ENCODE peak calls at places on chromosome 19, in eight cellular contexts. M is 8988T, U is NCI-H2081, K is Right ventricle myocardium superior, I is EL, J is HT-29, X is ascending aorta, F is HuH-7. D is an unnamed sample.

GRCh38 chr19:39943586-39943985 is 9.2 kb upstream of the FCGBP start:
- DNase-seq in M (no peak), I (no peak), F (no peak), J (peak; percentile 88), K (no peak), X (no peak), U (no peak), D (no peak)

GRCh38 chr19:18441804-18442788 is 4.2 kb upstream of the ISYNA1 start:
- DNase-seq in M (no peak), F (no peak), K (no peak), I (no peak), J (no peak), X (no peak), U (no peak), D (no peak)

GRCh38 chr19:5809469-5809868 is 4.6 kb downstream of the NRTN start:
- DNase-seq in X (no peak), K (no peak), M (no peak), I (no peak), U (no peak), F (no peak), J (no peak), D (no peak)

GRCh38 chr19:8577247-8577646 is at the start of gene MYO1F:
- DNase-seq in X (no peak), F (no peak), K (peak; percentile 84), U (no peak), M (no peak), J (no peak), I (no peak), D (no peak)

GRCh38 chr19:1446713-1447564 is 3.0 kb upstream of the APC2 start:
- DNase-seq in F (no peak), M (peak; percentile 88), U (no peak), I (no peak), K (no peak), J (peak; percentile 26), X (no peak), D (no peak)

GRCh38 chr19:16419671-16420394 is 51.9 kb downstream of the EPS15L1 start:
- DNase-seq in X (peak; percentile 60), K (no peak), F (no peak), I (no peak), M (no peak), J (no peak), U (no peak), D (no peak)

GRCh38 chr19:17726914-17727773 is 7.9 kb downstream of the MAP1S start:
- DNase-seq in K (no peak), F (no peak), J (no peak), U (no peak), I (no peak), X (no peak), M (no peak), D (no peak)

GRCh38 chr19:45771331-45771933 is 2.4 kb upstream of the SIX5 start:
- DNase-seq in U (no peak), F (no peak), X (no peak), J (no peak), K (peak; percentile 48), M (no peak), I (no peak), D (no peak)

GRCh38 chr19:49475995-49476880 is 2.2 kb downstream of the FLT3LG start:
- DNase-seq in I (no peak), K (no peak), X (no peak), M (peak; percentile 61), F (peak; percentile 91), U (no peak), J (peak; percentile 64), D (no peak)

GRCh38 chr19:5539431-5539833 is 28.3 kb downstream of the TINCR start:
- DNase-seq in U (peak; percentile 55), I (no peak), F (no peak), X (no peak), M (no peak), J (no peak), K (peak; percentile 50), D (no peak)

GRCh38 chr19:53581871-53582279 is 43.9 kb downstream of the ZNF331 start:
- DNase-seq in K (no peak), M (no peak), U (no peak), X (no peak), F (no peak), I (no peak), J (no peak), D (no peak)

GRCh38 chr19:29881386-29881785 is 60.7 kb upstream of the URI1 start:
- DNase-seq in K (no peak), J (no peak), M (no peak), X (no peak), F (no peak), U (no peak), I (peak; percentile 63), D (peak; percentile 59)

GRCh38 chr19:38657633-38658222 is 10.3 kb downstream of the ACTN4 start:
- DNase-seq in J (peak; percentile 82), K (no peak), I (peak; percentile 94), M (no peak), X (no peak), F (no peak), U (no peak), D (peak; percentile 99)

GRCh38 chr19:17797397-17798201 is 2.7 kb downstream of the B3GNT3 start:
- DNase-seq in U (no peak), M (peak; percentile 78), J (peak; percentile 82), I (peak; percentile 75), K (no peak), F (peak; percentile 31), X (no peak), D (peak; percentile 66)

GRCh38 chr19:50214699-50215543 is 11.5 kb downstream of the MYH14 start:
- DNase-seq in X (no peak), M (no peak), F (no peak), I (no peak), J (peak; percentile 100), U (no peak), K (no peak), D (no peak)

GRCh38 chr19:35879770-35880317 is 11.5 kb downstream of the APLP1 start:
- DNase-seq in X (peak; percentile 89), I (peak; percentile 89), U (peak; percentile 36), F (peak; percentile 92), M (peak; percentile 84), J (peak; percentile 94), K (peak; percentile 96), D (peak; percentile 92)

GRCh38 chr19:2113436-2114211 is 16.9 kb downstream of the IZUMO4 start:
- DNase-seq in F (no peak), X (no peak), J (no peak), I (peak; percentile 23), M (peak; percentile 75), U (no peak), K (no peak), D (no peak)

GRCh38 chr19:13243971-13244370 is 93.8 kb downstream of the IER2 start:
- DNase-seq in I (no peak), M (no peak), F (no peak), U (no peak), K (no peak), X (no peak), J (no peak), D (no peak)

GRCh38 chr19:29329460-29330134 is 116.6 kb upstream of the UQCRFS1 start:
- DNase-seq in K (no peak), U (no peak), M (no peak), I (peak; percentile 6), F (peak; percentile 29), J (peak; percentile 32), X (no peak), D (no peak)

GRCh38 chr19:55581828-55582223 is 1.2 kb upstream of the ZNF579 start:
- DNase-seq in U (no peak), X (no peak), M (no peak), I (no peak), F (no peak), K (no peak), J (no peak), D (no peak)

GRCh38 chr19:3132971-3133792 is 2.7 kb upstream of the GNA15 start:
- DNase-seq in K (peak; percentile 66), M (no peak), I (peak; percentile 49), J (peak; percentile 53), X (peak; percentile 79), U (peak; percentile 96), F (no peak), D (peak; percentile 8)

GRCh38 chr19:41591951-41592562 is 16.1 kb downstream of the CEACAM21 start:
- DNase-seq in X (no peak), K (no peak), J (no peak), F (no peak), M (no peak), U (no peak), I (no peak), D (no peak)

GRCh38 chr19:3250675-3251074 is 26.2 kb downstream of the CELF5 start:
- DNase-seq in K (no peak), F (no peak), X (no peak), I (no peak), J (peak; percentile 29), M (no peak), U (no peak), D (no peak)

GRCh38 chr19:19475845-19476828 is 39.2 kb downstream of the TSSK6 start:
- DNase-seq in M (no peak), U (no peak), J (peak; percentile 37), F (peak; percentile 72), K (no peak), I (no peak), X (no peak), D (peak; percentile 24)

GRCh38 chr19:10808937-10809655 is 26.9 kb downstream of the TMED1 start:
- DNase-seq in J (no peak), M (no peak), F (no peak), U (peak; percentile 7), X (no peak), K (no peak), I (peak; percentile 43), D (peak; percentile 50)

GRCh38 chr19:40242480-40242879 is 16.0 kb upstream of the CCNP start:
- DNase-seq in J (no peak), M (no peak), X (no peak), U (no peak), K (peak; percentile 34), I (no peak), F (no peak), D (no peak)

GRCh38 chr19:10892256-10892655 is 20.9 kb downstream of the CARM1 start:
- DNase-seq in U (no peak), F (no peak), M (no peak), K (peak; percentile 58), J (no peak), I (no peak), X (no peak), D (no peak)

GRCh38 chr19:44512326-44513298 is 12.3 kb upstream of the ZNF180 start:
- DNase-seq in K (no peak), J (peak; percentile 84), I (peak; percentile 52), M (peak; percentile 32), U (peak; percentile 29), X (no peak), F (peak; percentile 64), D (peak; percentile 54)

D was measured in HFFc6.